ENCODE peak calls at places on chromosome 10, in eight cellular contexts. S is brain microvascular endothelial cell, L is right atrium auricular region, C is pancreas, Q is RWPE1, N is gastrocnemius medialis, F is neural progenitor cell, M is spleen. I is an unnamed sample.

GRCh38 chr10:60419249-60419648 is 29.6 kb upstream of the ANK3 start:
- DNase-seq in S (no peak), L (no peak), C (no peak), Q (no peak), N (no peak), F (no peak), M (no peak), I (no peak)

GRCh38 chr10:7272008-7272407 is 138.8 kb downstream of the SFMBT2 start:
- DNase-seq in S (no peak), L (no peak), C (no peak), Q (no peak), N (no peak), F (no peak), M (no peak), I (no peak)

GRCh38 chr10:127148933-127149220 is 47.5 kb downstream of the INSYN2A start:
- DNase-seq in S (peak; percentile 62), L (no peak), C (no peak), Q (peak; percentile 84), N (no peak), F (no peak), M (no peak), I (no peak)

GRCh38 chr10:22612316-22612715 is 102.1 kb downstream of the PIP4K2A start:
- DNase-seq in S (no peak), L (no peak), C (no peak), Q (no peak), N (no peak), F (no peak), M (no peak), I (no peak)

GRCh38 chr10:553233-553632 is 136.2 kb downstream of the DIP2C start:
- DNase-seq in S (no peak), L (no peak), C (no peak), Q (no peak), N (no peak), F (no peak), M (no peak), I (no peak)

GRCh38 chr10:115818015-115818414 is 455.0 kb downstream of the GFRA1 start:
- DNase-seq in S (no peak), L (no peak), C (no peak), Q (no peak), N (no peak), F (no peak), M (no peak), I (no peak)

GRCh38 chr10:66215005-66215404 is 710.8 kb upstream of the LRRTM3 start:
- DNase-seq in S (no peak), L (no peak), C (no peak), Q (no peak), N (no peak), F (peak; percentile 24), M (no peak), I (no peak)

GRCh38 chr10:106573106-106573505 is 591.4 kb downstream of the SORCS1 start:
- DNase-seq in S (peak; percentile 6), L (no peak), C (no peak), Q (peak; percentile 66), N (no peak), F (no peak), M (no peak), I (no peak)

GRCh38 chr10:25561761-25562160 is 372.3 kb upstream of the MYO3A start:
- DNase-seq in S (no peak), L (no peak), C (no peak), Q (no peak), N (no peak), F (no peak), M (no peak), I (no peak)

GRCh38 chr10:114266521-114266920 is 27.5 kb downstream of the VWA2 start:
- DNase-seq in S (peak; percentile 51), L (no peak), C (peak; percentile 80), Q (peak; percentile 86), N (peak; percentile 45), F (no peak), M (no peak), I (peak; percentile 32)

GRCh38 chr10:6292741-6293151 is 90.0 kb downstream of the PFKFB3 start:
- DNase-seq in S (no peak), L (no peak), C (no peak), Q (no peak), N (no peak), F (no peak), M (no peak), I (no peak)

GRCh38 chr10:132469197-132469942 is 68.2 kb upstream of the INPP5A start:
- DNase-seq in S (no peak), L (no peak), C (peak; percentile 47), Q (no peak), N (no peak), F (no peak), M (peak; percentile 72), I (peak; percentile 81)

GRCh38 chr10:132681858-132682755 is 103.8 kb downstream of the NKX6-2 start:
- DNase-seq in S (no peak), L (no peak), C (no peak), Q (no peak), N (no peak), F (no peak), M (peak; percentile 43), I (peak; percentile 11)

GRCh38 chr10:101244321-101245050 is 15.2 kb upstream of the LBX1 start:
- DNase-seq in S (no peak), L (no peak), C (no peak), Q (no peak), N (no peak), F (no peak), M (no peak), I (no peak)

GRCh38 chr10:49359349-49360231 is 36.3 kb downstream of the DRGX start:
- DNase-seq in S (peak; percentile 52), L (no peak), C (no peak), Q (no peak), N (no peak), F (no peak), M (no peak), I (no peak)

GRCh38 chr10:1666147-1666546 is 71.2 kb downstream of the ADARB2 start:
- DNase-seq in S (no peak), L (no peak), C (no peak), Q (no peak), N (no peak), F (no peak), M (peak; percentile 67), I (no peak)

GRCh38 chr10:21756707-21757600 is 222.9 kb downstream of the MLLT10 start:
- DNase-seq in S (no peak), L (no peak), C (no peak), Q (no peak), N (no peak), F (no peak), M (no peak), I (no peak)

GRCh38 chr10:88150338-88150737 is 286.9 kb downstream of the PTEN start:
- DNase-seq in S (peak; percentile 84), L (no peak), C (no peak), Q (peak; percentile 74), N (no peak), F (no peak), M (no peak), I (no peak)

GRCh38 chr10:90859321-90859751 is 1.5 kb upstream of the HTR7 start:
- DNase-seq in S (peak; percentile 53), L (no peak), C (no peak), Q (peak; percentile 83), N (no peak), F (no peak), M (no peak), I (no peak)

GRCh38 chr10:103791858-103792257 is 63.5 kb downstream of the SH3PXD2A start:
- DNase-seq in S (no peak), L (no peak), C (no peak), Q (no peak), N (no peak), F (no peak), M (no peak), I (no peak)

GRCh38 chr10:103794996-103795395 is 60.4 kb downstream of the SH3PXD2A start:
- DNase-seq in S (no peak), L (no peak), C (no peak), Q (no peak), N (no peak), F (no peak), M (no peak), I (no peak)

GRCh38 chr10:103793920-103794883 is 61.2 kb downstream of the SH3PXD2A start:
- DNase-seq in S (no peak), L (no peak), C (peak; percentile 86), Q (no peak), N (no peak), F (no peak), M (no peak), I (peak; percentile 40)

GRCh38 chr10:103792547-103792946 is 62.8 kb downstream of the SH3PXD2A start:
- DNase-seq in S (no peak), L (no peak), C (no peak), Q (peak; percentile 48), N (no peak), F (no peak), M (no peak), I (no peak)

GRCh38 chr10:103793429-103793828 is 61.9 kb downstream of the SH3PXD2A start:
- DNase-seq in S (no peak), L (no peak), C (no peak), Q (no peak), N (no peak), F (no peak), M (no peak), I (no peak)
- H3K27ac ChIP-seq in S (no peak overlapping the region), L (no peak overlapping the region), C (peak overlapping the region; percentile 64), Q (no peak overlapping the region), N (no peak overlapping the region), F (no peak overlapping the region), M (no peak overlapping the region), I (no peak overlapping the region)

GRCh38 chr10:119614686-119615085 is 17.9 kb upstream of the TIAL1 start:
- DNase-seq in S (no peak), L (no peak), C (no peak), Q (no peak), N (no peak), F (no peak), M (peak; percentile 45), I (no peak)

GRCh38 chr10:119619215-119619614 is 22.5 kb upstream of the TIAL1 start:
- DNase-seq in S (no peak), L (no peak), C (no peak), Q (no peak), N (no peak), F (no peak), M (no peak), I (no peak)

GRCh38 chr10:119620771-119621384 is 24.1 kb upstream of the TIAL1 start:
- DNase-seq in S (no peak), L (no peak), C (no peak), Q (no peak), N (no peak), F (no peak), M (peak; percentile 8), I (no peak)

GRCh38 chr10:119620241-119620753 is 23.5 kb upstream of the TIAL1 start:
- DNase-seq in S (peak; percentile 4), L (no peak), C (no peak), Q (no peak), N (no peak), F (no peak), M (peak; percentile 11), I (no peak)

GRCh38 chr10:119616879-119617580 is 20.3 kb upstream of the TIAL1 start:
- DNase-seq in S (no peak), L (no peak), C (no peak), Q (no peak), N (no peak), F (no peak), M (peak; percentile 55), I (no peak)
- TF ChIP-seq CTCF in S (peak; percentile 53), L (peak; percentile 35), C (no peak), Q (no peak), N (no peak), F (peak; percentile 41), M (no peak), I (no peak)

GRCh38 chr10:18122753-18123152 is 17.5 kb upstream of the CACNB2 start:
- DNase-seq in S (no peak), L (no peak), C (no peak), Q (no peak), N (no peak), F (no peak), M (no peak), I (no peak)
- H3K27ac ChIP-seq in S (no peak overlapping the region), L (no peak overlapping the region), C (no peak overlapping the region), Q (no peak overlapping the region), N (no peak overlapping the region), F (no peak overlapping the region), M (no peak overlapping the region), I (no peak overlapping the region)

GRCh38 chr10:84114088-84114667 is 25.1 kb upstream of the GHITM start:
- DNase-seq in S (no peak), L (no peak), C (no peak), Q (no peak), N (no peak), F (peak; percentile 28), M (no peak), I (no peak)
- TF ChIP-seq CTCF in S (peak; percentile 30), L (peak; percentile 24), C (no peak), Q (no peak), N (no peak), F (peak; percentile 50), M (no peak), I (no peak)

I was measured in uterus.